ENCODE peak calls at places on chromosome 20, in four cellular contexts. One of them, this sample, is unnamed.

GRCh38 chr20:34907616-34908469 is 31.4 kb downstream of the ACSS2 start:
- DNase-seq in IMR-90: peak
- DNase-seq in PC-9: peak
- DNase-seq in lung: peak
- DNase-seq in this sample: peak

GRCh38 chr20:63127700-63128364 is 88.1 kb downstream of the YTHDF1 start:
- DNase-seq in lung: no peak
- DNase-seq in IMR-90: no peak
- DNase-seq in PC-9: no peak
- DNase-seq in this sample: no peak

GRCh38 chr20:49386848-49387605 is 95.4 kb downstream of the KCNB1 start:
- DNase-seq in lung: no peak
- DNase-seq in PC-9: no peak
- DNase-seq in IMR-90: no peak
- DNase-seq in this sample: no peak

GRCh38 chr20:416950-417800 is 9.1 kb downstream of the RBCK1 start:
- DNase-seq in PC-9: no peak
- DNase-seq in IMR-90: no peak
- DNase-seq in lung: no peak
- DNase-seq in this sample: no peak

GRCh38 chr20:50220894-50221266 is 30.2 kb downstream of the CEBPB start:
- DNase-seq in IMR-90: no peak
- DNase-seq in lung: no peak
- DNase-seq in PC-9: no peak
- DNase-seq in this sample: no peak

GRCh38 chr20:48120120-48120519 is 334.8 kb upstream of the SULF2 start:
- DNase-seq in IMR-90: no peak
- DNase-seq in lung: no peak
- DNase-seq in PC-9: no peak
- DNase-seq in this sample: no peak

GRCh38 chr20:56974499-56975250 is 291.8 kb downstream of the BMP7 start:
- DNase-seq in PC-9: peak
- DNase-seq in lung: no peak
- DNase-seq in IMR-90: peak
- DNase-seq in this sample: peak

GRCh38 chr20:49179368-49180277 is 8.5 kb downstream of the STAU1 start:
- DNase-seq in PC-9: no peak
- DNase-seq in lung: no peak
- DNase-seq in IMR-90: no peak
- DNase-seq in this sample: no peak

GRCh38 chr20:59351148-59352040 is 51.0 kb downstream of the EDN3 start:
- DNase-seq in PC-9: no peak
- DNase-seq in IMR-90: no peak
- DNase-seq in lung: no peak
- DNase-seq in this sample: no peak

GRCh38 chr20:46176744-46177378 is 58.7 kb downstream of the CD40 start:
- DNase-seq in IMR-90: no peak
- DNase-seq in PC-9: no peak
- DNase-seq in lung: no peak
- DNase-seq in this sample: no peak

GRCh38 chr20:15812696-15813095 is 760.6 kb downstream of the KIF16B start:
- DNase-seq in lung: no peak
- DNase-seq in IMR-90: no peak
- DNase-seq in PC-9: no peak
- DNase-seq in this sample: no peak

GRCh38 chr20:11001767-11002540 is 328.2 kb upstream of the JAG1 start:
- DNase-seq in PC-9: peak
- DNase-seq in IMR-90: peak
- DNase-seq in lung: no peak
- DNase-seq in this sample: peak

GRCh38 chr20:58783515-58783914 is 67.2 kb downstream of the GNAS-AS1 start:
- DNase-seq in lung: no peak
- DNase-seq in IMR-90: no peak
- DNase-seq in PC-9: no peak
- DNase-seq in this sample: no peak